ENCODE peak calls at places on chromosomes 16 and 17, in five cellular contexts. One of them, this sample, is unnamed.

GRCh38 chr17:31556969-31557620 is 165.6 kb downstream of the RAB11FIP4 start:
- DNase-seq in fibroblast of the aortic adventitia: no peak
- DNase-seq in Peyer's patch: no peak
- DNase-seq in progenitor cell of endocrine pancreas: no peak
- DNase-seq in heart right ventricle: no peak
- DNase-seq in this sample: no peak

GRCh38 chr17:54771409-54771808 is 129.2 kb upstream of the TOM1L1 start:
- DNase-seq in fibroblast of the aortic adventitia: no peak
- DNase-seq in Peyer's patch: no peak
- DNase-seq in heart right ventricle: no peak
- DNase-seq in progenitor cell of endocrine pancreas: no peak
- DNase-seq in this sample: no peak

GRCh38 chr17:73196500-73196899 is 3.6 kb downstream of the COG1 start:
- DNase-seq in progenitor cell of endocrine pancreas: no peak
- DNase-seq in fibroblast of the aortic adventitia: peak
- DNase-seq in heart right ventricle: no peak
- DNase-seq in Peyer's patch: no peak
- DNase-seq in this sample: no peak

GRCh38 chr17:44501866-44502265 is 1.3 kb downstream of the GPATCH8 start:
- DNase-seq in heart right ventricle: no peak
- DNase-seq in progenitor cell of endocrine pancreas: no peak
- DNase-seq in fibroblast of the aortic adventitia: peak
- DNase-seq in Peyer's patch: no peak
- DNase-seq in this sample: no peak

GRCh38 chr17:40320771-40321501 is 12.0 kb downstream of the RARA start:
- DNase-seq in heart right ventricle: peak
- DNase-seq in progenitor cell of endocrine pancreas: no peak
- DNase-seq in Peyer's patch: no peak
- DNase-seq in fibroblast of the aortic adventitia: peak
- DNase-seq in this sample: no peak

GRCh38 chr17:336110-337021 is 16.2 kb downstream of the RPH3AL start:
- DNase-seq in Peyer's patch: no peak
- DNase-seq in heart right ventricle: peak
- DNase-seq in progenitor cell of endocrine pancreas: no peak
- DNase-seq in fibroblast of the aortic adventitia: no peak
- DNase-seq in this sample: no peak

GRCh38 chr16:26316683-26317464 is 625.1 kb downstream of the HS3ST4 start:
- DNase-seq in fibroblast of the aortic adventitia: no peak
- DNase-seq in heart right ventricle: no peak
- DNase-seq in Peyer's patch: no peak
- DNase-seq in progenitor cell of endocrine pancreas: peak
- DNase-seq in this sample: no peak

GRCh38 chr17:68452724-68453290 is 4.5 kb downstream of the WIPI1 start:
- DNase-seq in fibroblast of the aortic adventitia: no peak
- DNase-seq in Peyer's patch: no peak
- DNase-seq in progenitor cell of endocrine pancreas: no peak
- DNase-seq in heart right ventricle: no peak
- DNase-seq in this sample: no peak

GRCh38 chr16:11562411-11562810 is 24.3 kb downstream of the LITAF start:
- DNase-seq in progenitor cell of endocrine pancreas: no peak
- DNase-seq in fibroblast of the aortic adventitia: no peak
- DNase-seq in heart right ventricle: no peak
- DNase-seq in Peyer's patch: no peak
- DNase-seq in this sample: no peak

GRCh38 chr16:83898463-83899271 is at the start of gene MLYCD:
- DNase-seq in fibroblast of the aortic adventitia: peak
- DNase-seq in heart right ventricle: peak
- DNase-seq in progenitor cell of endocrine pancreas: peak
- DNase-seq in Peyer's patch: peak
- DNase-seq in this sample: no peak

GRCh38 chr16:56428087-56428486 is 2.7 kb upstream of the AMFR start:
- DNase-seq in progenitor cell of endocrine pancreas: no peak
- DNase-seq in fibroblast of the aortic adventitia: peak
- DNase-seq in heart right ventricle: no peak
- DNase-seq in Peyer's patch: no peak
- DNase-seq in this sample: no peak

GRCh38 chr17:78724544-78724943 is 57.5 kb downstream of the CYTH1 start:
- DNase-seq in heart right ventricle: peak
- DNase-seq in Peyer's patch: no peak
- DNase-seq in progenitor cell of endocrine pancreas: no peak
- DNase-seq in fibroblast of the aortic adventitia: no peak
- DNase-seq in this sample: no peak

GRCh38 chr16:2702871-2703745 is 16.9 kb downstream of the PRSS27 start:
- DNase-seq in fibroblast of the aortic adventitia: no peak
- DNase-seq in Peyer's patch: no peak
- DNase-seq in progenitor cell of endocrine pancreas: no peak
- DNase-seq in heart right ventricle: peak
- DNase-seq in this sample: no peak

GRCh38 chr17:43359469-43360105 is 39.2 kb upstream of the ARL4D start:
- DNase-seq in progenitor cell of endocrine pancreas: no peak
- DNase-seq in heart right ventricle: no peak
- DNase-seq in fibroblast of the aortic adventitia: no peak
- DNase-seq in Peyer's patch: no peak
- DNase-seq in this sample: no peak

GRCh38 chr16:71762186-71762585 is 37.7 kb upstream of the PHLPP2 start:
- DNase-seq in progenitor cell of endocrine pancreas: no peak
- DNase-seq in fibroblast of the aortic adventitia: peak
- DNase-seq in heart right ventricle: no peak
- DNase-seq in Peyer's patch: no peak
- DNase-seq in this sample: no peak

GRCh38 chr17:39674702-39675389 is 6.6 kb downstream of the PNMT start:
- DNase-seq in heart right ventricle: peak
- DNase-seq in progenitor cell of endocrine pancreas: no peak
- DNase-seq in fibroblast of the aortic adventitia: peak
- DNase-seq in Peyer's patch: no peak
- DNase-seq in this sample: no peak

GRCh38 chr17:610285-610684 is 104.4 kb downstream of the VPS53 start:
- DNase-seq in fibroblast of the aortic adventitia: no peak
- DNase-seq in Peyer's patch: no peak
- DNase-seq in heart right ventricle: no peak
- DNase-seq in progenitor cell of endocrine pancreas: no peak
- DNase-seq in this sample: no peak

GRCh38 chr17:43517161-43517560 is 29.0 kb downstream of the ETV4 start:
- DNase-seq in Peyer's patch: no peak
- DNase-seq in progenitor cell of endocrine pancreas: no peak
- DNase-seq in fibroblast of the aortic adventitia: no peak
- DNase-seq in heart right ventricle: no peak
- DNase-seq in this sample: no peak

GRCh38 chr17:17183744-17184143 is 22.4 kb downstream of the PLD6 start:
- DNase-seq in heart right ventricle: no peak
- DNase-seq in fibroblast of the aortic adventitia: no peak
- DNase-seq in Peyer's patch: no peak
- DNase-seq in progenitor cell of endocrine pancreas: no peak
- DNase-seq in this sample: no peak

GRCh38 chr16:29007865-29008593 is 23.2 kb downstream of the LAT start:
- DNase-seq in Peyer's patch: peak
- DNase-seq in fibroblast of the aortic adventitia: peak
- DNase-seq in heart right ventricle: no peak
- DNase-seq in progenitor cell of endocrine pancreas: no peak
- DNase-seq in this sample: no peak

GRCh38 chr16:2769675-2770056 is 7.4 kb downstream of the ELOB start:
- DNase-seq in progenitor cell of endocrine pancreas: no peak
- DNase-seq in fibroblast of the aortic adventitia: peak
- DNase-seq in Peyer's patch: no peak
- DNase-seq in heart right ventricle: no peak
- DNase-seq in this sample: no peak

GRCh38 chr17:17069849-17070248 is 27.6 kb downstream of the MPRIP start:
- DNase-seq in progenitor cell of endocrine pancreas: no peak
- DNase-seq in heart right ventricle: no peak
- DNase-seq in fibroblast of the aortic adventitia: no peak
- DNase-seq in Peyer's patch: no peak
- DNase-seq in this sample: no peak

GRCh38 chr17:40566027-40566426 is 755 bp upstream of the CCR7 start:
- DNase-seq in heart right ventricle: no peak
- DNase-seq in Peyer's patch: no peak
- DNase-seq in progenitor cell of endocrine pancreas: no peak
- DNase-seq in fibroblast of the aortic adventitia: no peak
- DNase-seq in this sample: no peak

GRCh38 chr17:39626171-39626670 is 531 bp upstream of the PPP1R1B start:
- DNase-seq in progenitor cell of endocrine pancreas: no peak
- DNase-seq in Peyer's patch: no peak
- DNase-seq in fibroblast of the aortic adventitia: no peak
- DNase-seq in heart right ventricle: no peak
- DNase-seq in this sample: no peak

GRCh38 chr17:14196337-14196997 is 40.2 kb downstream of the CDRT15 start:
- DNase-seq in heart right ventricle: no peak
- DNase-seq in progenitor cell of endocrine pancreas: no peak
- DNase-seq in fibroblast of the aortic adventitia: no peak
- DNase-seq in Peyer's patch: no peak
- DNase-seq in this sample: no peak

GRCh38 chr16:52408197-52408845 is 138.6 kb downstream of the TOX3 start:
- DNase-seq in fibroblast of the aortic adventitia: no peak
- DNase-seq in Peyer's patch: no peak
- DNase-seq in progenitor cell of endocrine pancreas: no peak
- DNase-seq in heart right ventricle: no peak
- DNase-seq in this sample: no peak

GRCh38 chr17:9473716-9474115 is 101.9 kb downstream of the STX8 start:
- DNase-seq in Peyer's patch: no peak
- DNase-seq in progenitor cell of endocrine pancreas: no peak
- DNase-seq in fibroblast of the aortic adventitia: peak
- DNase-seq in heart right ventricle: no peak
- DNase-seq in this sample: no peak

GRCh38 chr16:11698271-11698689 is 30.0 kb downstream of the SNN start:
- DNase-seq in progenitor cell of endocrine pancreas: no peak
- DNase-seq in fibroblast of the aortic adventitia: no peak
- DNase-seq in heart right ventricle: no peak
- DNase-seq in Peyer's patch: no peak
- DNase-seq in this sample: no peak

GRCh38 chr17:47718634-47719405 is 14.2 kb upstream of the TBX21 start:
- DNase-seq in heart right ventricle: no peak
- DNase-seq in fibroblast of the aortic adventitia: no peak
- DNase-seq in Peyer's patch: no peak
- DNase-seq in progenitor cell of endocrine pancreas: no peak
- DNase-seq in this sample: no peak

DNA sequence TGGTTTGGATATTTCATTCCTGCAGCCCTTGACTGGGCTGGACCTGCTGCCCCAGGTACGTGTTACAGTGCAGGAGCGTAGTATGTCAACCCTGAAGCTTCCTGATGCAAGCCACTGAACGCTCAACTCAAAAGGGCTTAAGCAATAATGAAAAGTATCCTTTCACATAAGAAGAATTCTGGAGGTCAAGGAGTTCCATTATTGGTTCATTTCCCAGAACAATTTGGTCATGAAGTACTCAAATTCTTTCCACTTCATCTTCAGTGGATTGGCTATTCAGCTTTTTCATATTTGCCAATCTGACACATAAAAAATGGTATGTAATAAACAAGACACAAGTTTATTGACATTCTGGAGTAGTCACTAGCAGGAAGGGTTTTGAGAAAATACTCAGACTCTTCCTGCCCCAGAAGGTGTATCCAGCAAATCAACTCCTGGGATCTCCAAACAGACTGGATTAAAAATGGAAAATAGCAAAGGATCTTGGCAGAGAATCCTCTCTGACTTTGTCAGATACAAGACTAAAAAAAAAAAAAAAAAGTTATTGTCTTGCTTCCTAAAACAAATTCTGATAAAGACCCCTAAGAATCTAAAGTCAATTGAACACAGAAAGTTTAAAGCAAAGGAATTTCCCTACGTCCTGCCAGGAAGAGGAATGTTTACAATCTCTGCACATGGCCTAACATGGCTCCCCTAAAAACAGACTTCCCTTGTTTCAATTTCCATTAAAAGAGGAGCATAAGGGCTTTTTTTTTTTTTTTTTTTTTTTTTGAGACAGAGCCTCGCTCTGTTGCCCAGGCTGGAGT is 37.5 kb upstream of the WSB1 start:
- DNase-seq in heart right ventricle: no peak
- DNase-seq in fibroblast of the aortic adventitia: peak
- DNase-seq in progenitor cell of endocrine pancreas: no peak
- DNase-seq in Peyer's patch: no peak
- DNase-seq in this sample: peak
- TF ChIP-seq CTCF in heart right ventricle: no peak
- TF ChIP-seq CTCF in fibroblast of the aortic adventitia: no peak
- TF ChIP-seq CTCF in progenitor cell of endocrine pancreas: no peak
- TF ChIP-seq CTCF in Peyer's patch: no peak
- TF ChIP-seq CTCF in this sample: no peak

GRCh38 chr17:28717578-28718316 is at the start of gene RAB34:
- DNase-seq in heart right ventricle: peak
- DNase-seq in progenitor cell of endocrine pancreas: peak
- DNase-seq in fibroblast of the aortic adventitia: peak
- DNase-seq in Peyer's patch: peak
- DNase-seq in this sample: peak

GRCh38 chr17:28722413-28723158 is 2.8 kb downstream of the RPL23A start:
- DNase-seq in progenitor cell of endocrine pancreas: no peak
- DNase-seq in heart right ventricle: no peak
- DNase-seq in Peyer's patch: no peak
- DNase-seq in fibroblast of the aortic adventitia: no peak
- DNase-seq in this sample: no peak

GRCh38 chr17:28718317-28718672 is 627 bp upstream of the RAB34 start:
- DNase-seq in Peyer's patch: no peak
- DNase-seq in fibroblast of the aortic adventitia: peak
- DNase-seq in progenitor cell of endocrine pancreas: peak
- DNase-seq in heart right ventricle: no peak
- DNase-seq in this sample: no peak

GRCh38 chr17:28718990-28719433 is 773 bp upstream of the RPL23A start:
- DNase-seq in heart right ventricle: no peak
- DNase-seq in progenitor cell of endocrine pancreas: peak
- DNase-seq in fibroblast of the aortic adventitia: no peak
- DNase-seq in Peyer's patch: no peak
- DNase-seq in this sample: no peak

GRCh38 chr17:28720247-28720996 is 637 bp downstream of the RPL23A start:
- DNase-seq in Peyer's patch: no peak
- DNase-seq in heart right ventricle: no peak
- DNase-seq in fibroblast of the aortic adventitia: no peak
- DNase-seq in progenitor cell of endocrine pancreas: no peak
- DNase-seq in this sample: no peak
- TF ChIP-seq CTCF in Peyer's patch: no peak
- TF ChIP-seq CTCF in heart right ventricle: no peak
- TF ChIP-seq CTCF in fibroblast of the aortic adventitia: no peak
- TF ChIP-seq CTCF in progenitor cell of endocrine pancreas: peak
- TF ChIP-seq CTCF in this sample: no peak

GRCh38 chr16:50643192-50643591 is 37.9 kb downstream of the SNX20 start:
- DNase-seq in Peyer's patch: no peak
- DNase-seq in heart right ventricle: no peak
- DNase-seq in progenitor cell of endocrine pancreas: no peak
- DNase-seq in fibroblast of the aortic adventitia: no peak
- DNase-seq in this sample: no peak

GRCh38 chr16:50640391-50640790 is 40.7 kb downstream of the SNX20 start:
- DNase-seq in heart right ventricle: no peak
- DNase-seq in progenitor cell of endocrine pancreas: no peak
- DNase-seq in Peyer's patch: no peak
- DNase-seq in fibroblast of the aortic adventitia: no peak
- DNase-seq in this sample: no peak

GRCh38 chr16:50642349-50642748 is 38.8 kb downstream of the SNX20 start:
- DNase-seq in progenitor cell of endocrine pancreas: no peak
- DNase-seq in Peyer's patch: no peak
- DNase-seq in fibroblast of the aortic adventitia: no peak
- DNase-seq in heart right ventricle: no peak
- DNase-seq in this sample: no peak

GRCh38 chr16:50641818-50642187 is 39.3 kb downstream of the SNX20 start:
- DNase-seq in Peyer's patch: no peak
- DNase-seq in progenitor cell of endocrine pancreas: no peak
- DNase-seq in fibroblast of the aortic adventitia: no peak
- DNase-seq in heart right ventricle: no peak
- DNase-seq in this sample: no peak

GRCh38 chr16:50640919-50641817 is 39.9 kb downstream of the SNX20 start:
- DNase-seq in heart right ventricle: no peak
- DNase-seq in progenitor cell of endocrine pancreas: no peak
- DNase-seq in Peyer's patch: no peak
- DNase-seq in fibroblast of the aortic adventitia: no peak
- DNase-seq in this sample: no peak
- TF ChIP-seq CTCF in heart right ventricle: no peak
- TF ChIP-seq CTCF in progenitor cell of endocrine pancreas: no peak
- TF ChIP-seq CTCF in Peyer's patch: no peak
- TF ChIP-seq CTCF in fibroblast of the aortic adventitia: no peak
- TF ChIP-seq CTCF in this sample: no peak

GRCh38 chr16:23679274-23679985 is 741 bp downstream of the PLK1 start:
- DNase-seq in Peyer's patch: no peak
- DNase-seq in heart right ventricle: no peak
- DNase-seq in fibroblast of the aortic adventitia: peak
- DNase-seq in progenitor cell of endocrine pancreas: no peak
- DNase-seq in this sample: no peak
- TF ChIP-seq CTCF in Peyer's patch: no peak
- TF ChIP-seq CTCF in heart right ventricle: no peak
- TF ChIP-seq CTCF in fibroblast of the aortic adventitia: no peak
- TF ChIP-seq CTCF in progenitor cell of endocrine pancreas: no peak
- TF ChIP-seq CTCF in this sample: no peak